ENCODE peak calls at places on chromosome 20, in nine cellular contexts. Z is pulmonary artery endothelial cell; H is CD8-positive, alpha-beta T cell; A is activated CD4-positive, alpha-beta T cell treated with anti-CD3 and anti-CD28 coated beads, Interleukin-2, amount 50 U/mL, for 1 hour; O is endothelial cell; X is aorta; B is GM23248; M is HT-29; P is memory B cell. C is an unnamed sample.

GRCh38 chr20:10309326-10309725 is 90.7 kb downstream of the SNAP25 start:
- DNase-seq in Z (peak), H (no peak), A (no peak), O (no peak), X (no peak), B (peak), M (no peak), P (no peak), C (no peak)

GRCh38 chr20:21102252-21102609 is 3.9 kb downstream of the LINC00237 start:
- DNase-seq in Z (no peak), H (no peak), A (no peak), O (peak), X (no peak), B (no peak), M (no peak), P (no peak), C (no peak)

GRCh38 chr20:17985388-17986018 is 16.7 kb downstream of the MGME1 start:
- DNase-seq in Z (no peak), H (no peak), A (no peak), O (no peak), X (no peak), B (no peak), M (no peak), P (no peak), C (no peak)

GRCh38 chr20:62211216-62211615 is 8.9 kb downstream of the HRH3 start:
- DNase-seq in Z (no peak), H (no peak), A (no peak), O (no peak), X (no peak), B (no peak), M (no peak), P (no peak), C (no peak)

GRCh38 chr20:10271470-10272219 is 53.0 kb downstream of the SNAP25 start:
- DNase-seq in Z (no peak), H (no peak), A (no peak), O (no peak), X (no peak), B (no peak), M (no peak), P (no peak), C (no peak)

GRCh38 chr20:38369387-38369786 is 23.1 kb downstream of the LBP start:
- DNase-seq in Z (no peak), H (no peak), A (no peak), O (no peak), X (no peak), B (no peak), M (peak), P (no peak), C (no peak)

GRCh38 chr20:53739799-53740785 is 146.5 kb upstream of the ZNF217 start:
- DNase-seq in Z (no peak), H (no peak), A (no peak), O (no peak), X (no peak), B (peak), M (peak), P (peak), C (no peak)

GRCh38 chr20:50338479-50339195 is 148.0 kb downstream of the CEBPB start:
- DNase-seq in Z (no peak), H (peak), A (no peak), O (no peak), X (no peak), B (peak), M (no peak), P (no peak), C (peak)

GRCh38 chr20:63530788-63531160 is 6.4 kb downstream of the PTK6 start:
- DNase-seq in Z (no peak), H (no peak), A (no peak), O (no peak), X (no peak), B (no peak), M (no peak), P (no peak), C (peak)

GRCh38 chr20:61927826-61928541 is 137.7 kb downstream of the TAF4 start:
- DNase-seq in Z (no peak), H (no peak), A (no peak), O (no peak), X (no peak), B (no peak), M (no peak), P (no peak), C (no peak)

GRCh38 chr20:4811661-4812181 is 90.0 kb downstream of the PRND start:
- DNase-seq in Z (no peak), H (peak), A (peak), O (no peak), X (no peak), B (no peak), M (no peak), P (peak), C (no peak)

GRCh38 chr20:859661-860294 is 26.3 kb downstream of the FAM110A start:
- DNase-seq in Z (no peak), H (no peak), A (no peak), O (no peak), X (peak), B (peak), M (no peak), P (no peak), C (no peak)

GRCh38 chr20:5557123-5557522 is 193.1 kb upstream of the SHLD1 start:
- DNase-seq in Z (peak), H (peak), A (peak), O (peak), X (no peak), B (peak), M (peak), P (peak), C (no peak)

GRCh38 chr20:46344488-46345162 is 36.3 kb upstream of the CDH22 start:
- DNase-seq in Z (no peak), H (no peak), A (no peak), O (no peak), X (no peak), B (no peak), M (no peak), P (no peak), C (no peak)

GRCh38 chr20:10578607-10579006 is 95.2 kb downstream of the JAG1 start:
- DNase-seq in Z (no peak), H (no peak), A (no peak), O (no peak), X (no peak), B (peak), M (peak), P (no peak), C (no peak)

GRCh38 chr20:15154070-15154469 is 816.7 kb upstream of the FLRT3 start:
- DNase-seq in Z (no peak), H (no peak), A (no peak), O (no peak), X (no peak), B (no peak), M (no peak), P (no peak), C (no peak)

GRCh38 chr20:24658920-24659660 is 189.7 kb downstream of the SYNDIG1 start:
- DNase-seq in Z (no peak), H (no peak), A (no peak), O (no peak), X (no peak), B (no peak), M (no peak), P (no peak), C (no peak)

GRCh38 chr20:10225439-10226080 is 6.9 kb downstream of the SNAP25 start:
- DNase-seq in Z (no peak), H (no peak), A (no peak), O (peak), X (no peak), B (peak), M (no peak), P (no peak), C (no peak)

GRCh38 chr20:62726716-62727583 is 18.3 kb downstream of the NTSR1 start:
- DNase-seq in Z (no peak), H (no peak), A (no peak), O (no peak), X (peak), B (no peak), M (no peak), P (no peak), C (no peak)

GRCh38 chr20:53652090-53652858 is 58.6 kb upstream of the ZNF217 start:
- DNase-seq in Z (no peak), H (no peak), A (no peak), O (no peak), X (no peak), B (no peak), M (peak), P (no peak), C (no peak)

GRCh38 chr20:6632187-6632586 is 135.3 kb upstream of the BMP2 start:
- DNase-seq in Z (no peak), H (no peak), A (no peak), O (no peak), X (no peak), B (peak), M (no peak), P (no peak), C (no peak)

GRCh38 chr20:63752411-63753101 is 13.0 kb downstream of the SLC2A4RG start:
- DNase-seq in Z (no peak), H (no peak), A (no peak), O (no peak), X (peak), B (no peak), M (no peak), P (no peak), C (peak)

GRCh38 chr20:19993937-19994667 is 23.1 kb upstream of the NAA20 start:
- DNase-seq in Z (no peak), H (no peak), A (no peak), O (no peak), X (no peak), B (peak), M (no peak), P (no peak), C (no peak)

GRCh38 chr20:9141070-9141469 is 72.2 kb downstream of the PLCB4 start:
- DNase-seq in Z (no peak), H (no peak), A (no peak), O (no peak), X (no peak), B (no peak), M (no peak), P (no peak), C (no peak)

GRCh38 chr20:16596991-16597390 is 23.7 kb upstream of the KIF16B start:
- DNase-seq in Z (no peak), H (no peak), A (no peak), O (no peak), X (no peak), B (no peak), M (no peak), P (no peak), C (no peak)

GRCh38 chr20:17617212-17617867 is 47.5 kb downstream of the DSTN start:
- DNase-seq in Z (no peak), H (no peak), A (peak), O (peak), X (peak), B (peak), M (peak), P (peak), C (no peak)

GRCh38 chr20:50762435-50763201 is 31.2 kb downstream of the PARD6B start:
- DNase-seq in Z (no peak), H (no peak), A (no peak), O (no peak), X (peak), B (peak), M (peak), P (no peak), C (no peak)

GRCh38 chr20:58130574-58130973 is 97.9 kb downstream of the ANKRD60 start:
- DNase-seq in Z (no peak), H (no peak), A (no peak), O (no peak), X (peak), B (no peak), M (no peak), P (no peak), C (no peak)

GRCh38 chr20:58697867-58698703 is 5.5 kb downstream of the NPEPL1 start:
- DNase-seq in Z (no peak), H (no peak), A (no peak), O (no peak), X (peak), B (no peak), M (no peak), P (no peak), C (no peak)

GRCh38 chr20:55067158-55067825 is 591.9 kb downstream of the DOK5 start:
- DNase-seq in Z (peak), H (no peak), A (no peak), O (no peak), X (no peak), B (no peak), M (no peak), P (no peak), C (no peak)

GRCh38 chr20:9460518-9460917 is 53.9 kb upstream of the LAMP5 start:
- DNase-seq in Z (peak), H (no peak), A (no peak), O (no peak), X (no peak), B (peak), M (no peak), P (no peak), C (no peak)

GRCh38 chr20:22453244-22454080 is 130.9 kb downstream of the FOXA2 start:
- DNase-seq in Z (no peak), H (no peak), A (no peak), O (no peak), X (no peak), B (peak), M (peak), P (no peak), C (no peak)

GRCh38 chr20:25457886-25458680 is 50.6 kb downstream of the GINS1 start:
- DNase-seq in Z (no peak), H (no peak), A (no peak), O (no peak), X (peak), B (no peak), M (no peak), P (no peak), C (no peak)

GRCh38 chr20:8414611-8415274 is 282.7 kb downstream of the PLCB1 start:
- DNase-seq in Z (no peak), H (no peak), A (no peak), O (no peak), X (no peak), B (peak), M (no peak), P (no peak), C (no peak)

GRCh38 chr20:31841928-31842327 is 3.5 kb downstream of the FOXS1 start:
- DNase-seq in Z (no peak), H (no peak), A (no peak), O (no peak), X (peak), B (peak), M (no peak), P (no peak), C (no peak)

GRCh38 chr20:47456952-47457724 is 44.5 kb upstream of the NCOA3 start:
- DNase-seq in Z (no peak), H (no peak), A (no peak), O (no peak), X (no peak), B (peak), M (no peak), P (no peak), C (no peak)

GRCh38 chr20:42441862-42442196 is 747.9 kb downstream of the PTPRT start:
- DNase-seq in Z (no peak), H (no peak), A (no peak), O (no peak), X (no peak), B (no peak), M (no peak), P (no peak), C (no peak)

C was measured in natural killer cell treated with Interleukin-12 subunit alpha and Interleukin-12 subunit beta and Interleukin-15 and Interleukin-18, amount 100 ng/mL, for 72 hours.